ENCODE peak calls at places on chromosomes 5 and 9, in nine cellular contexts. W is kidney glomerular epithelial cell, L is T-helper 2 cell, C is ACHN, I is lower leg skin, G is caudate nucleus, N is D721Med, P is iris pigment epithelial cell, X is Caco-2. R is an unnamed sample.

GRCh38 chr9:15617782-15618181 is 64.9 kb downstream of the CCDC171 start:
- DNase-seq in N (no peak), C (no peak), G (no peak), X (no peak), P (no peak), W (no peak), L (no peak), I (no peak), R (no peak)

GRCh38 chr5:165757756-165758155 is 2252.3 kb downstream of the MAT2B start:
- DNase-seq in W (no peak), C (no peak), X (no peak), L (no peak), N (no peak), P (no peak), I (no peak), G (no peak), R (no peak)

GRCh38 chr9:123364241-123364824 is 8.3 kb downstream of the CRB2 start:
- DNase-seq in W (peak), I (no peak), G (peak), X (no peak), N (peak), P (peak), L (no peak), C (peak), R (no peak)

GRCh38 chr9:16787724-16788123 is 82.7 kb downstream of the BNC2 start:
- DNase-seq in P (peak), I (no peak), N (no peak), C (no peak), L (no peak), W (peak), G (no peak), X (no peak), R (no peak)

GRCh38 chr5:132013711-132014110 is 2.3 kb upstream of the ACSL6 start:
- DNase-seq in P (no peak), X (no peak), W (no peak), C (no peak), L (no peak), N (no peak), I (peak), G (no peak), R (peak)

GRCh38 chr9:117681827-117682226 is 22.4 kb upstream of the TLR4 start:
- DNase-seq in C (no peak), N (no peak), X (no peak), G (no peak), W (no peak), P (no peak), L (no peak), I (no peak), R (no peak)

GRCh38 chr5:175887463-175887862 is 16.1 kb downstream of the CPLX2 start:
- DNase-seq in I (no peak), G (no peak), N (no peak), C (no peak), P (no peak), X (no peak), L (no peak), W (no peak), R (no peak)

GRCh38 chr5:80960531-80961375 is 590 bp downstream of the RASGRF2 start:
- DNase-seq in W (peak), G (peak), L (peak), I (no peak), P (peak), X (peak), N (no peak), C (no peak), R (no peak)

GRCh38 chr5:98927988-98928801 is 612 bp downstream of the CHD1 start:
- DNase-seq in N (no peak), X (peak), L (peak), W (peak), G (peak), I (peak), P (peak), C (peak), R (peak)

GRCh38 chr9:91680129-91680528 is 256.5 kb upstream of the NFIL3 start:
- DNase-seq in C (no peak), L (no peak), N (no peak), G (no peak), P (no peak), W (no peak), I (no peak), X (no peak), R (no peak)

GRCh38 chr5:177087707-177088005 is 941 bp downstream of the FGFR4 start:
- DNase-seq in X (no peak), P (no peak), C (peak), G (no peak), I (no peak), N (no peak), L (no peak), W (no peak), R (no peak)

GRCh38 chr9:86082870-86083269 is 16.5 kb downstream of the GOLM1 start:
- DNase-seq in X (no peak), P (peak), C (no peak), L (no peak), I (no peak), N (no peak), G (no peak), W (no peak), R (no peak)

GRCh38 chr5:81007637-81008027 is 47.5 kb downstream of the RASGRF2 start:
- DNase-seq in G (no peak), P (no peak), L (no peak), I (no peak), W (no peak), N (no peak), C (no peak), X (no peak), R (no peak)

R was measured in gastrocnemius medialis.